ENCODE peak calls at places on chromosomes 3 and 15, in eight cellular contexts. One of them, this sample, is unnamed.

GRCh38 chr3:14435175-14436011 is 33.0 kb downstream of the SLC6A6 start:
- DNase-seq in COR-L47: no peak
- DNase-seq in T-helper 1 cell: no peak
- DNase-seq in NCI-H460: no peak
- DNase-seq in ureter: no peak
- DNase-seq in GM12865: no peak
- DNase-seq in HTR-8/SVneo: no peak
- DNase-seq in HT1080: peak
- DNase-seq in this sample: no peak

GRCh38 chr15:66567897-66568296 is 2.1 kb upstream of the LCTL start:
- DNase-seq in NCI-H460: no peak
- DNase-seq in COR-L47: no peak
- DNase-seq in HT1080: no peak
- DNase-seq in HTR-8/SVneo: no peak
- DNase-seq in T-helper 1 cell: no peak
- DNase-seq in GM12865: no peak
- DNase-seq in ureter: no peak
- DNase-seq in this sample: no peak

GRCh38 chr15:41656188-41656587 is 4.0 kb upstream of the MGA start:
- DNase-seq in HTR-8/SVneo: no peak
- DNase-seq in T-helper 1 cell: no peak
- DNase-seq in ureter: no peak
- DNase-seq in NCI-H460: no peak
- DNase-seq in GM12865: no peak
- DNase-seq in COR-L47: no peak
- DNase-seq in HT1080: no peak
- DNase-seq in this sample: no peak

GRCh38 chr3:151504606-151505005 is 43.7 kb upstream of the IGSF10 start:
- DNase-seq in NCI-H460: no peak
- DNase-seq in T-helper 1 cell: no peak
- DNase-seq in ureter: no peak
- DNase-seq in COR-L47: no peak
- DNase-seq in GM12865: no peak
- DNase-seq in HT1080: no peak
- DNase-seq in HTR-8/SVneo: no peak
- DNase-seq in this sample: no peak

GRCh38 chr15:68733666-68734065 is 87.0 kb downstream of the ANP32A start:
- DNase-seq in HTR-8/SVneo: no peak
- DNase-seq in ureter: no peak
- DNase-seq in COR-L47: no peak
- DNase-seq in HT1080: no peak
- DNase-seq in GM12865: no peak
- DNase-seq in T-helper 1 cell: no peak
- DNase-seq in NCI-H460: no peak
- DNase-seq in this sample: no peak

GRCh38 chr3:126208182-126208581 is 27.8 kb upstream of the ALDH1L1 start:
- DNase-seq in T-helper 1 cell: no peak
- DNase-seq in COR-L47: no peak
- DNase-seq in HT1080: no peak
- DNase-seq in GM12865: no peak
- DNase-seq in NCI-H460: peak
- DNase-seq in ureter: no peak
- DNase-seq in HTR-8/SVneo: peak
- DNase-seq in this sample: no peak

GRCh38 chr15:55858661-55859060 is 115.7 kb upstream of the PRTG start:
- DNase-seq in HT1080: no peak
- DNase-seq in COR-L47: peak
- DNase-seq in T-helper 1 cell: no peak
- DNase-seq in ureter: no peak
- DNase-seq in NCI-H460: no peak
- DNase-seq in GM12865: no peak
- DNase-seq in HTR-8/SVneo: no peak
- DNase-seq in this sample: no peak

GRCh38 chr15:96160269-96160668 is 170.2 kb upstream of the NR2F2 start:
- DNase-seq in COR-L47: no peak
- DNase-seq in T-helper 1 cell: no peak
- DNase-seq in GM12865: no peak
- DNase-seq in HTR-8/SVneo: no peak
- DNase-seq in ureter: peak
- DNase-seq in NCI-H460: no peak
- DNase-seq in HT1080: no peak
- DNase-seq in this sample: no peak

GRCh38 chr15:66080791-66081475 is 172.6 kb downstream of the MEGF11 start:
- DNase-seq in GM12865: no peak
- DNase-seq in HT1080: peak
- DNase-seq in T-helper 1 cell: no peak
- DNase-seq in NCI-H460: no peak
- DNase-seq in HTR-8/SVneo: peak
- DNase-seq in COR-L47: no peak
- DNase-seq in ureter: no peak
- DNase-seq in this sample: no peak

GRCh38 chr15:73594109-73594508 is 39.1 kb downstream of the NPTN start:
- DNase-seq in HT1080: no peak
- DNase-seq in COR-L47: no peak
- DNase-seq in HTR-8/SVneo: no peak
- DNase-seq in NCI-H460: no peak
- DNase-seq in T-helper 1 cell: no peak
- DNase-seq in GM12865: no peak
- DNase-seq in ureter: no peak
- DNase-seq in this sample: no peak

GRCh38 chr3:129336093-129336706 is 57.5 kb downstream of the HMCES start:
- DNase-seq in HTR-8/SVneo: no peak
- DNase-seq in NCI-H460: no peak
- DNase-seq in COR-L47: no peak
- DNase-seq in HT1080: no peak
- DNase-seq in T-helper 1 cell: no peak
- DNase-seq in GM12865: no peak
- DNase-seq in ureter: no peak
- DNase-seq in this sample: no peak

GRCh38 chr3:48739955-48740823 is 23.2 kb upstream of the IP6K2 start:
- DNase-seq in ureter: peak
- DNase-seq in GM12865: peak
- DNase-seq in T-helper 1 cell: peak
- DNase-seq in NCI-H460: peak
- DNase-seq in HTR-8/SVneo: peak
- DNase-seq in HT1080: peak
- DNase-seq in COR-L47: no peak
- DNase-seq in this sample: no peak

GRCh38 chr15:77483426-77483825 is 62.7 kb downstream of the HMG20A start:
- DNase-seq in NCI-H460: no peak
- DNase-seq in T-helper 1 cell: no peak
- DNase-seq in COR-L47: no peak
- DNase-seq in ureter: no peak
- DNase-seq in HT1080: no peak
- DNase-seq in GM12865: no peak
- DNase-seq in HTR-8/SVneo: no peak
- DNase-seq in this sample: no peak

GRCh38 chr3:34381243-34381642 is 582.8 kb downstream of the PDCD6IP start:
- DNase-seq in T-helper 1 cell: no peak
- DNase-seq in HT1080: no peak
- DNase-seq in COR-L47: no peak
- DNase-seq in NCI-H460: no peak
- DNase-seq in GM12865: no peak
- DNase-seq in HTR-8/SVneo: no peak
- DNase-seq in ureter: no peak
- DNase-seq in this sample: no peak

GRCh38 chr3:58952128-58952917 is 97.5 kb downstream of the CFAP20DC start:
- DNase-seq in COR-L47: no peak
- DNase-seq in T-helper 1 cell: no peak
- DNase-seq in HTR-8/SVneo: no peak
- DNase-seq in HT1080: no peak
- DNase-seq in NCI-H460: no peak
- DNase-seq in GM12865: peak
- DNase-seq in ureter: no peak
- DNase-seq in this sample: no peak

GRCh38 chr15:40695469-40695910 is 516 bp downstream of the RAD51 start:
- DNase-seq in T-helper 1 cell: no peak
- DNase-seq in NCI-H460: no peak
- DNase-seq in HTR-8/SVneo: peak
- DNase-seq in COR-L47: no peak
- DNase-seq in ureter: no peak
- DNase-seq in GM12865: no peak
- DNase-seq in HT1080: no peak
- DNase-seq in this sample: no peak

GRCh38 chr15:100170673-100171210 is 171.0 kb downstream of the ADAMTS17 start:
- DNase-seq in HTR-8/SVneo: no peak
- DNase-seq in T-helper 1 cell: no peak
- DNase-seq in COR-L47: no peak
- DNase-seq in GM12865: no peak
- DNase-seq in ureter: no peak
- DNase-seq in NCI-H460: no peak
- DNase-seq in HT1080: no peak
- DNase-seq in this sample: no peak